ENCODE peak calls at places on chromosomes 2 and 18, in eight cellular contexts. T is breast epithelium, J is A549, C is AG10803, M is astrocyte of the spinal cord, F is HCT116, A is HepG2, X is cardiac fibroblast. D is an unnamed sample.

GRCh38 chr2:202643012-202643858 is 8.5 kb downstream of the FAM117B start:
- DNase-seq in T (no peak), J (no peak), C (no peak), M (no peak), F (no peak), A (no peak), X (no peak), D (no peak)

GRCh38 chr18:49609416-49610284 is 47.8 kb downstream of the LIPG start:
- DNase-seq in T (no peak), J (no peak), C (no peak), M (peak), F (peak), A (no peak), X (no peak), D (no peak)

GRCh38 chr18:75169411-75169810 is 39.5 kb downstream of the PTGR3 start:
- DNase-seq in T (no peak), J (no peak), C (no peak), M (no peak), F (no peak), A (no peak), X (no peak), D (no peak)

GRCh38 chr2:143942486-143942885 is 577.4 kb downstream of the ZEB2 start:
- DNase-seq in T (no peak), J (no peak), C (no peak), M (no peak), F (no peak), A (no peak), X (no peak), D (no peak)

GRCh38 chr2:23578964-23579671 is 194.1 kb downstream of the KLHL29 start:
- DNase-seq in T (no peak), J (no peak), C (peak), M (no peak), F (no peak), A (no peak), X (peak), D (no peak)

GRCh38 chr2:109102588-109103233 is 26.3 kb upstream of the SH3RF3 start:
- DNase-seq in T (no peak), J (no peak), C (no peak), M (no peak), F (no peak), A (no peak), X (no peak), D (peak)

GRCh38 chr2:437772-438393 is 150.0 kb upstream of the ALKAL2 start:
- DNase-seq in T (peak), J (no peak), C (no peak), M (no peak), F (no peak), A (no peak), X (no peak), D (no peak)

GRCh38 chr2:127985735-127986134 is 42.1 kb downstream of the SAP130 start:
- DNase-seq in T (no peak), J (no peak), C (no peak), M (no peak), F (no peak), A (no peak), X (no peak), D (no peak)

GRCh38 chr18:70334728-70335329 is 46.0 kb downstream of the SOCS6 start:
- DNase-seq in T (no peak), J (no peak), C (peak), M (no peak), F (no peak), A (peak), X (no peak), D (no peak)

GRCh38 chr2:43169987-43170732 is 56.2 kb downstream of the ZFP36L2 start:
- DNase-seq in T (no peak), J (no peak), C (no peak), M (no peak), F (no peak), A (no peak), X (no peak), D (no peak)

GRCh38 chr2:64654063-64654811 is 524 bp upstream of the SERTAD2 start:
- DNase-seq in T (peak), J (peak), C (peak), M (peak), F (peak), A (peak), X (peak), D (peak)

GRCh38 chr2:241803387-241804325 is 5.3 kb upstream of the NEU4 start:
- DNase-seq in T (no peak), J (no peak), C (peak), M (peak), F (no peak), A (no peak), X (peak), D (peak)

GRCh38 chr2:30239308-30240161 is 8.2 kb downstream of the LBH start:
- DNase-seq in T (peak), J (peak), C (peak), M (peak), F (peak), A (peak), X (peak), D (peak)

GRCh38 chr2:55782528-55783173 is 89.0 kb upstream of the PNPT1 start:
- DNase-seq in T (no peak), J (no peak), C (no peak), M (no peak), F (no peak), A (no peak), X (no peak), D (no peak)

GRCh38 chr2:187943772-187944369 is 347.8 kb upstream of the GULP1 start:
- DNase-seq in T (no peak), J (no peak), C (no peak), M (no peak), F (no peak), A (no peak), X (no peak), D (no peak)

GRCh38 chr2:134336352-134336751 is 82.5 kb downstream of the MGAT5 start:
- DNase-seq in T (no peak), J (no peak), C (no peak), M (no peak), F (no peak), A (no peak), X (no peak), D (no peak)

DNA sequence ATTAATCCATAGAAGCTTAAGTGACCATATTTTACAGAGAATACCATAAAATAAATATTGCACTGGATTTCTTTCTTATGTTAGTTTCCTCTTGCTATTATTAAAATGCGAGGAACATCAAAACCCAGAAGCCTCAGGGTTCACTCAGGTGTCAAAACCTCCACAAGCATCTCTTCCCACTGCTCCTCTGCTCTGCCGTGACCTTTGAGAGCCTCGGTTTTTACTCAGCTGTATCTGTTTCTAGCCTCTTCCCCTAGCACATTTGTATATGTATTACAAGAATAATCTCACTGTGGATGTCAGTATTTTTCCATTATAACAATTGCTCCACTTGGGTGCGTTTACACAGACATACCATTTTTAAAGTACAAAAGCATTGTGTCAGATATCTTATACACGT is 126.0 kb downstream of the B3GNT2 start:
- DNase-seq in T (no peak), J (no peak), C (no peak), M (no peak), F (no peak), A (no peak), X (no peak), D (no peak)
- H3K4me3 ChIP-seq in T (no peak), J (no peak), C (no peak), M (no peak), F (no peak), A (no peak), X (no peak), D (no peak)

GRCh38 chr2:157307021-157307420 is 18.6 kb downstream of the ERMN start:
- DNase-seq in T (no peak), J (no peak), C (peak), M (peak), F (no peak), A (no peak), X (no peak), D (no peak)
- TF ChIP-seq CTCF in T (no peak), J (no peak), C (peak), M (peak), F (peak), A (no peak), X (no peak), D (peak)

GRCh38 chr2:54459037-54459441 is 2.9 kb downstream of the SPTBN1 start:
- DNase-seq in T (no peak), J (no peak), C (peak), M (peak), F (no peak), A (no peak), X (peak), D (peak)

GRCh38 chr2:54455584-54456525 is at the start of gene SPTBN1:
- DNase-seq in T (peak), J (peak), C (peak), M (peak), F (peak), A (peak), X (peak), D (peak)

GRCh38 chr2:54454922-54455583 is 1.1 kb upstream of the SPTBN1 start:
- DNase-seq in T (no peak), J (no peak), C (no peak), M (no peak), F (no peak), A (peak), X (no peak), D (no peak)

GRCh38 chr2:54456526-54457325 is 599 bp downstream of the SPTBN1 start:
- DNase-seq in T (no peak), J (peak), C (peak), M (peak), F (no peak), A (peak), X (peak), D (no peak)

GRCh38 chr2:54457326-54458023 is 1.3 kb downstream of the SPTBN1 start:
- DNase-seq in T (no peak), J (peak), C (no peak), M (no peak), F (no peak), A (peak), X (no peak), D (no peak)
- H3K4me3 ChIP-seq in T (peak), J (peak), C (peak), M (peak), F (peak), A (peak), X (peak), D (peak)

GRCh38 chr2:101360229-101360628 is 27.1 kb downstream of the CREG2 start:
- DNase-seq in T (no peak), J (no peak), C (no peak), M (peak), F (peak), A (no peak), X (no peak), D (no peak)

GRCh38 chr2:101361079-101361478 is 26.2 kb downstream of the CREG2 start:
- DNase-seq in T (no peak), J (no peak), C (no peak), M (no peak), F (no peak), A (no peak), X (no peak), D (no peak)

GRCh38 chr2:101361519-101361918 is 25.8 kb downstream of the CREG2 start:
- DNase-seq in T (no peak), J (no peak), C (no peak), M (no peak), F (no peak), A (no peak), X (no peak), D (no peak)

GRCh38 chr2:101362777-101363176 is 24.5 kb downstream of the CREG2 start:
- DNase-seq in T (no peak), J (no peak), C (no peak), M (no peak), F (no peak), A (no peak), X (no peak), D (no peak)

DNA sequence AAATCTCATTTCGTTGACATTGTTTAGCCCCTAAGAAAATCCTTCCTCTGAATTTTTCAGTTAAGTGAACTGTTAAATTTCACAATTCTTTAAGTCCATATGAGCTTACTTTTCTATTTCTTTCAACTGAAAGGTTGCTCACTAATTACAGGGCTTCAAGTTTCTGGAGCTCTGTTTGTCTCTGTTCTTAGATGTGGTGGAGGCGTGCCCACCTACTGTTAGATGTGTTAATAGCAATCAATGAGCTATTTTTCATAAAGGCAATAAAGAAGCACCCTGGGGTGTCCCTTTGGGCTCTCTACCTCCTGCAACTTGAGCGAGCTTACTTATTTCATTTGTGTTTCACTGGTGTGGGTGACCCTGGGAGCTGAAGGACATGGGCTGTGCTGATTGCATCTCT is 25.0 kb downstream of the CREG2 start:
- DNase-seq in T (no peak), J (no peak), C (no peak), M (no peak), F (no peak), A (no peak), X (no peak), D (no peak)
- TF ChIP-seq CTCF in T (no peak), J (no peak), C (no peak), M (no peak), F (no peak), A (no peak), X (no peak), D (no peak)